ENCODE peak calls at places on chromosomes 13 and 19, in four cellular contexts. Z, M, S and N are unnamed samples.

GRCh38 chr19:52735734-52736133 is 890 bp upstream of the ZNF611 start:
- DNase-seq in M (no peak), S (peak; percentile 51), Z (no peak), N (peak; percentile 89)

GRCh38 chr19:38734426-38735256 is 9.6 kb downstream of the CAPN12 start:
- DNase-seq in M (no peak), S (no peak), Z (no peak), N (no peak)

GRCh38 chr13:105925496-105925895 is 610.0 kb downstream of the EFNB2 start:
- DNase-seq in M (no peak), S (no peak), Z (no peak), N (no peak)

GRCh38 chr13:110819203-110820014 is 95.5 kb downstream of the ANKRD10 start:
- DNase-seq in Z (peak; percentile 84), M (peak; percentile 75), S (peak; percentile 54), N (peak; percentile 84)

GRCh38 chr19:38021356-38021755 is 114.3 kb downstream of the SIPA1L3 start:
- DNase-seq in Z (no peak), S (no peak), M (no peak), N (no peak)

GRCh38 chr19:42352216-42352892 is 26.9 kb downstream of the MEGF8 start:
- DNase-seq in Z (no peak), S (no peak), M (no peak), N (no peak)

GRCh38 chr13:113410472-113411201 is 42.7 kb downstream of the ADPRHL1 start:
- DNase-seq in M (no peak), S (peak; percentile 61), Z (no peak), N (no peak)

GRCh38 chr13:98206946-98207345 is 29.9 kb upstream of the RNF113B start:
- DNase-seq in M (no peak), S (no peak), Z (no peak), N (no peak)

GRCh38 chr19:10742494-10742893 is 24.6 kb downstream of the DNM2 start:
- DNase-seq in Z (no peak), M (no peak), S (no peak), N (no peak)

GRCh38 chr13:66660013-66660804 is 569.9 kb downstream of the PCDH9 start:
- DNase-seq in S (no peak), M (peak; percentile 56), Z (no peak), N (no peak)

GRCh38 chr13:99477493-99477892 is 23.8 kb upstream of the TM9SF2 start:
- DNase-seq in S (no peak), M (no peak), Z (no peak), N (no peak)

GRCh38 chr19:2164020-2164988 is 571 bp downstream of the DOT1L start:
- DNase-seq in M (no peak), S (no peak), Z (peak; percentile 23), N (no peak)

GRCh38 chr13:78657699-78658629 is 991 bp downstream of the OBI1 start:
- DNase-seq in Z (no peak), S (peak; percentile 74), M (peak; percentile 59), N (no peak)

GRCh38 chr19:5289060-5289990 is 51.3 kb downstream of the PTPRS start:
- DNase-seq in M (no peak), S (no peak), Z (no peak), N (no peak)

GRCh38 chr13:44739120-44739519 is 163.0 kb upstream of the TSC22D1 start:
- DNase-seq in S (no peak), M (peak; percentile 23), Z (no peak), N (no peak)

GRCh38 chr13:102484329-102484728 is 82.5 kb upstream of the FGF14 start:
- DNase-seq in S (no peak), Z (no peak), M (no peak), N (no peak)

GRCh38 chr19:3319643-3320353 is 46.6 kb upstream of the NFIC start:
- DNase-seq in S (no peak), Z (no peak), M (no peak), N (no peak)

GRCh38 chr13:23915308-23915707 is 18.0 kb upstream of the C1QTNF9B start:
- DNase-seq in M (no peak), S (peak; percentile 8), Z (no peak), N (no peak)

GRCh38 chr19:20278342-20278741 is 111.3 kb downstream of the ZNF486 start:
- DNase-seq in S (peak; percentile 30), M (no peak), Z (no peak), N (no peak)

GRCh38 chr19:48308695-48309586 is 16.4 kb upstream of the EMP3 start:
- DNase-seq in S (peak; percentile 71), Z (no peak), M (no peak), N (peak; percentile 51)

GRCh38 chr19:39167461-39168257 is 29.1 kb upstream of the NCCRP1 start:
- DNase-seq in M (no peak), Z (no peak), S (no peak), N (peak; percentile 33)

GRCh38 chr13:32802159-32802558 is 214.1 kb upstream of the KL start:
- DNase-seq in S (no peak), Z (no peak), M (no peak), N (no peak)

GRCh38 chr13:27304611-27305010 is 34.0 kb downstream of the RASL11A start:
- DNase-seq in M (no peak), S (no peak), Z (no peak), N (no peak)

DNA sequence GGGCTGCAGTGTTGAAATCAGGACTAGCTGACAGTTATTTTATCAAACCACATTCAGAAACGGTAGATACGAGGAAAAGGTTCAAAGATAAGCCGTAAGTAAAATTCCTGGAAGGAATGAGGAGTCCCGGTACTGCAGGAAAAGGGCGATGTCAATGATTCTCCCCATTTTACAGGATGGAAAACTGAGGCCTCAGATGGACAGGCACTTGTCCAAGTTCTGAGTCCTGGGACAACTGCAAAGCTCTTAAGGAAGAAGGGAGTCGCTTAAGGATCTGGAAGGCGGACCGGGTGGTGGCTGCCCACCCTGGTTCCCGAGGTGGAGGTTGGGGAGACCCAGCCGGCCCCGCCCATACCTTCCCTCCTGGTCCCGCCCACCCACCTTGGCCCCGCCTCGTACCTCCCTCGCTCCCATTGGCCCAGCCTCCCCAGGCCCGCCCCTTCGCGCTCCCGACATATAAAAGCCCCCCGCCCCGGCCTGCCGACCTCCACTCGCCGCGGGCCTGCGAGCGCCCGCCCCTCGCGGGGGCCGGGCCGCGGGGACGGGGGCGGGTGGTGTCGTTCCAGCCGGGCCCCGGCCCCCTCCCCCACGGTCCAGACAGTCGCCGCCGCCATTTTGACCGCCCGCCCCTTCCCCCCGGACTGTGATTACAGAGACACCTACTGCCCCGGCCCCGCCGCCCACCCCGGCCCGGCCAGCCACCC is 587 bp downstream of the RFX1 start:
- DNase-seq in S (peak; percentile 67), Z (peak; percentile 93), M (peak; percentile 88), N (peak; percentile 95)
- TF ChIP-seq ELF4 in S (no peak), Z (no peak), M (no peak), N (no peak)

GRCh38 chr13:69617587-69617986 is 490.0 kb upstream of the ATXN8OS start:
- DNase-seq in Z (no peak), S (no peak), M (no peak), N (no peak)

GRCh38 chr13:69618393-69618792 is 489.2 kb upstream of the ATXN8OS start:
- DNase-seq in S (no peak), Z (no peak), M (no peak), N (no peak)

GRCh38 chr13:69618838-69619237 is 488.8 kb upstream of the ATXN8OS start:
- DNase-seq in Z (no peak), S (no peak), M (no peak), N (no peak)

GRCh38 chr13:69619651-69620050 is 488.0 kb upstream of the ATXN8OS start:
- DNase-seq in Z (no peak), S (no peak), M (no peak), N (no peak)

DNA sequence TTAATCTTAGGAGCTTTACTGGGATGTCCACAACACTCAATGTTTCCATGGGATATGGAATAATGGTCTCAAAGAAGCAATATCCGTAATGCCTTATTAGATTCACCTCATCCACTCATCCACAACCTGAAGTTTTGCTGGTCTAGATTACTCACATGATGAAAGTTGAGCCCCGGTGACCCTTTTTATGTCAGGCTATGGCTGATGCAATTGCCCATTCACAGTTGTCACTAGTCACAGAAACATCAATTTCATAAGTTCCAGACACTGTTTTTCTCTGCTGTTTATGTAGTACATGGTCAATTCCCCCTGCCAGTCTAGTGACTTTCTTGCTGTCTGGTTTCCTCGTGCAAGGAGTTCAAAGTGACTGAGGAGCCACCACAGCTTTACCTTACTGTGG is 491.2 kb upstream of the ATXN8OS start:
- DNase-seq in Z (no peak), M (no peak), S (no peak), N (no peak)
- TF ChIP-seq ELF4 in Z (no peak), M (no peak), S (no peak), N (no peak)

DNA sequence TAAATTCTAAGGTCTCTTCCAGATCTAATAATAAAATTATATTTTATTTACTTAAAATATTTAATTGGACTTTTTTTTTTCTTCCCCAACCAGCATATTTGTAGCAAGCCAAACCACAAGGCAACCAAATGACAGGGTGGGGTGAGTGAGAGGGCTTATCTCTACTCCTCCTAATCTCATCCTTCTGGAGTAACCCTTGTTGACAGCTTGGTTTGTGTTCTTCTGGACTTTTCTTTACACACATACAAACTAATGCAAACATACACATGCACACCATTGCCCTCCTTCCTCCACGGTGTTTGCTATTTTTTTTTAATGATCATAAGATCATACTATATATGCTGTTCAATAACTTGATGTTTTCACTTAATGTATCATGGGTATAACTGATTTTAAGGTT is 383.1 kb downstream of the DLEU7 start:
- DNase-seq in M (no peak), S (no peak), Z (peak; percentile 19), N (no peak)
- TF ChIP-seq ELF4 in M (no peak), S (no peak), Z (no peak), N (no peak)

GRCh38 chr19:35246466-35247096 is 2.2 kb upstream of the LSR start:
- DNase-seq in Z (no peak), M (no peak), S (no peak), N (no peak)

GRCh38 chr19:35240322-35240721 is 8.5 kb upstream of the LSR start:
- DNase-seq in M (no peak), S (no peak), Z (no peak), N (no peak)

GRCh38 chr19:35236638-35237400 is 8.3 kb upstream of the FAM187B start:
- DNase-seq in Z (no peak), M (no peak), S (no peak), N (no peak)

DNA sequence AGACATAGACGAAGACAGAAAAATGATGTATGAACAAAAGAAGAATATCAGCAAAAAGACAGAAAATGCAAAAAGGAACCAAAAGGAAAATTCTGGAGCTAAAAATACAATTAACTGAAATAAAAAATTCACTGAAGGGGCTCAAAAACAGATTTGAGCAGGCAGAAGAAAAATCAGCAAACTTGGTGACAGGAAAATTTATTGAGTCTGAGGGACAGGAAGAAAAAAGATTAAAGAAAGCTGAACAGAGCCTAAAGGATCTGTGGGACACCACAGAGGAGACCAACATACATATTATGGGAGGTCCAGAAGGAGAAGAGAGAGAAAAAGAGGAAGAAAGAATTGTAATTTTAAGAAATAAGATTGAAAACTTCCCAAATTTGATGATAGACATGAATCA is 7.4 kb upstream of the LSR start:
- DNase-seq in Z (no peak), M (no peak), S (no peak), N (no peak)
- TF ChIP-seq ELF4 in Z (no peak), M (no peak), S (no peak), N (no peak)

GRCh38 chr19:480016-480855 is 16.1 kb upstream of the MADCAM1 start:
- DNase-seq in Z (peak; percentile 78), M (peak; percentile 82), S (peak; percentile 63), N (peak; percentile 81)
- TF ChIP-seq ELF4 in Z (no peak), M (no peak), S (no peak), N (no peak)